ENCODE peak calls at places on chromosomes 4 and X, in five cellular contexts. B, O, G, X and Z are unnamed samples. For H3K36me3, the result is how much of the 10 kb centered on the place peaks cover.

GRCh38 chr4:182881928-182882327 is 35.3 kb downstream of the DCTD start:
- DNase-seq in B (peak), O (no peak), G (no peak), X (no peak), Z (no peak)

GRCh38 chrX:34578237-34578636 is 78.8 kb downstream of the TMEM47 start:
- DNase-seq in B (no peak), O (no peak), G (peak), X (no peak), Z (no peak)

GRCh38 chrX:138986235-138986634 is 274.7 kb upstream of the FGF13 start:
- DNase-seq in B (no peak), O (no peak), G (peak), X (no peak), Z (no peak)

GRCh38 chr4:89055157-89056080 is 1.6 kb downstream of the FAM13A start:
- DNase-seq in B (no peak), O (no peak), G (peak), X (no peak), Z (no peak)

GRCh38 chr4:26275261-26275660 is 45.6 kb upstream of the RBPJ start:
- DNase-seq in B (no peak), O (no peak), G (no peak), X (no peak), Z (no peak)

GRCh38 chrX:113370001-113370400 is 529.4 kb upstream of the AMOT start:
- DNase-seq in B (peak), O (no peak), G (no peak), X (no peak), Z (no peak)

GRCh38 chr4:115945026-115945425 is 831.6 kb upstream of the NDST4 start:
- DNase-seq in B (no peak), O (no peak), G (no peak), X (no peak), Z (no peak)

GRCh38 chr4:87060957-87061356 is 126.1 kb downstream of the AFF1 start:
- DNase-seq in B (no peak), O (no peak), G (peak), X (no peak), Z (no peak)

GRCh38 chrX:69229436-69229835 is 64.2 kb upstream of the PJA1 start:
- DNase-seq in B (no peak), O (peak), G (peak), X (no peak), Z (no peak)

GRCh38 chr4:8427761-8428287 is 12.7 kb downstream of the ACOX3 start:
- DNase-seq in B (no peak), O (no peak), G (peak), X (no peak), Z (peak)

GRCh38 chr4:76732246-76732645 is 165.7 kb downstream of the SOWAHB start:
- DNase-seq in B (no peak), O (no peak), G (no peak), X (no peak), Z (no peak)

GRCh38 chr4:112311516-112311915 is 14.3 kb downstream of the ALPK1 start:
- DNase-seq in B (no peak), O (no peak), G (no peak), X (no peak), Z (no peak)

GRCh38 chr4:11543710-11544109 is 115.0 kb upstream of the HS3ST1 start:
- DNase-seq in B (no peak), O (no peak), G (no peak), X (no peak), Z (no peak)

GRCh38 chr4:128823025-128823661 is 13.6 kb downstream of the JADE1 start:
- DNase-seq in B (no peak), O (no peak), G (peak), X (no peak), Z (no peak)

GRCh38 chr4:3408793-3409330 is 32.9 kb upstream of the HGFAC start:
- DNase-seq in B (peak), O (peak), G (no peak), X (peak), Z (peak)

GRCh38 chr4:3406431-3406830 is 35.3 kb upstream of the HGFAC start:
- DNase-seq in B (no peak), O (peak), G (no peak), X (peak), Z (peak)

GRCh38 chr4:3409571-3410091 is 32.1 kb upstream of the HGFAC start:
- DNase-seq in B (no peak), O (peak), G (no peak), X (peak), Z (no peak)

GRCh38 chr4:3407171-3407771 is 34.5 kb upstream of the HGFAC start:
- DNase-seq in B (no peak), O (peak), G (no peak), X (peak), Z (peak)

DNA sequence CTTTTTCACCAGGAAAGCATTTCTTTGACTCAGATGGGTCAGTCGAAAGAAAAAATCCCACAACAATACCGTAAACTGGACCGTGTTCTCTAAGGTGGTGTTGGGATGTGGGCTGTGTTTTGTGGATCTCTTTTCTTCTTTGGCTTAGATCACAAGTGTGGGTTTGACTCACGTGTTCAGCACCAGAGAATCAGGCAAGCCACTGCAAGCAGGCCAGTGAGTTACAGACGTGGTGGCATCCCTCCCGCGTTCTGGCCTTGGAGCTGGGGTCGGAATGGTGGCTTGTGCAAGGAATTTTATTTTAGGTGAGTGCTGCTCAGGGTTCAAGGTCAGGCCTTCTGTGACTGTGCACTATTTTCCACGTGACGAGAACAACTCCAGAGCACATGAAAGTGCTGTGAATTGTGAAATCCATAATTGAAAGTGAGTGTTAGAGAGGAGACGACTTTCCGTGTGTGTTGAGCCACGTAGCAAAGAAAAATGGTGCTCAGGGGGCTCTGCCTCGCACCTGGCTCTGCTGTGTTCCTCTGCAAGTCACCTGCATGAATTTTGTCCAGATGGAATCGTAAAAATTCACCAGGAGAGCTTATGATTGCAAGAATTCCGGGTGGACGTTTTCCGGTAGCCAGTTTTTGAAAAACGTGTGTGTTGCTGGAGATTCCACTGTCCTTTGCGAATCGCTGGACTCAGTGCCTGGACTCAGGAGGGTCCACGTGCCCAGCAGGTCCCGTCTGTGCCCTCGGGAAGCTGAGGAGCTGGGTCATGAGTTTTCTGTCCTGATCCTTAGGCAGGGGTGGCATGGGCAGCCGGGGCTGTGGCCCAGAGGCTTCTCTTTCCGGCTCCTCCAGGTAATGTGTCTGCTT is 33.6 kb upstream of the HGFAC start:
- DNase-seq in B (no peak), O (peak), G (no peak), X (peak), Z (peak)
- H3K4me3 ChIP-seq in B (no peak), O (no peak), G (no peak), X (no peak), Z (no peak)

DNA sequence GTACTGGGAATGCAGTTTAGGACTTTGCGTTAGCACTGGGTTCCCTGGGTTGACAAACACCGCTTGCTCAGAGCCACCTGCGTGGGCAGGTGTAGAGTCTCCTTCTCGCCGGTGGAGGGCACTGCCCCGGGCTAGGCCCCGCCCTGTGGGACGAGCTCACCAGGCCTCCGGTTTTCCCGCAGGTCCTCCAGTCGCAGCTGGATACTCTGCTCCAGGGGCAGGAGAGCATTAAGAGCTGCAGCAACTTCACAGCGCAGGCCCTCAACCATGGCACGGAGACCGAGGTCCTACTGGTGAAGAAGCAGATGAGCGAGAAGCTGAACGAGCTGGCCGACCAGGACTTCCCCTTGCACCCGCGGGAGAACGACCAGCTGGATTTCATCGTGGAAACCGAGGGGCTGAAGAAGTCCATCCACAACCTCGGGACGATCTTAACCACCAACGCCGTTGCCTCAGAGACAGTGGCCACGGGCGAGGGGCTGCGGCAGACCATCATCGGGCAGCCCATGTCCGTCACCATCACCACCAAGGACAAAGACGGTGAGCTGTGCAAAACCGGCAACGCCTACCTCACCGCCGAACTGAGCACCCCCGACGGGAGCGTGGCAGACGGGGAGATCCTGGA is 49.2 kb upstream of the MND1 start:
- DNase-seq in B (no peak), O (no peak), G (no peak), X (no peak), Z (peak)
- H3K36me3 ChIP-seq in B (half or more), O (under half), G (under half), X (under half), Z (under half)

DNA sequence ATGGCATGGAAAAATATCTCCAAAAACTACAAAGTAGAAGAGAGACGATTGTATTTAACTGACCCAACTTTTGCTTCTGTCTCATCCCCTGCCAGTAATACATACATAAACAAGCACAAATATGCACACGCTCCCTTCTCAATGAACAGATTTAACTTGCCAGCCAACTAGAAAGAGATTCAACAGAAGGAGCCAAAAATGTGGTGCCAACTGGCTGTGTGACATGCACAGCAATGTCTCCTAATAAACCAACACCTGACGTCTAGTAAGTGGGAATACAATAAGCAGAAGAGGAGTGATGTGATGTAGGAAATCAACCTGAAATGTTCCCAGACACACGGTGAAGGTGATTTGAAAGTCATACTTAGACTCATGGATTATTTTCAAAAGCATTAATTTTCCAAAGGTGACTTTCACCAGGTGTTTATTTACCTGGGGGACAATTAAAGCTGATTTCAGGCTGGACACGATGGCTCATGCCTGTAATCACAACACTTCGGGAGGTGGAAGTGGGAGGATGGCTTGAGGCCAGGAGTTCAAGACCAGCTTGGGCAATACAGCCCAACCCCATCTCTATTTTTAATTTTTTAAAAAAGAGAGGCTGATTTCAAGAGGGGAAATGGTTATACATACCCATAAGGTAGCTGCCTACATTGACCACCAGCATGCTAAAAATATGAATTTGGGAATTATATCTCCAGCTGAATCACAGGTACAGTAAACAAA is 33.7 kb downstream of the SH3RF1 start:
- DNase-seq in B (no peak), O (no peak), G (no peak), X (no peak), Z (no peak)
- H3K4me3 ChIP-seq in B (no peak), O (no peak), G (no peak), X (no peak), Z (no peak)

GRCh38 chr4:7061815-7062214 is 6.0 kb downstream of the GRPEL1 start:
- DNase-seq in B (no peak), O (no peak), G (no peak), X (no peak), Z (no peak)

GRCh38 chr4:7055990-7056325 is 11.9 kb downstream of the GRPEL1 start:
- DNase-seq in B (no peak), O (no peak), G (no peak), X (no peak), Z (no peak)

GRCh38 chr4:7060346-7061150 is 7.3 kb downstream of the GRPEL1 start:
- DNase-seq in B (no peak), O (no peak), G (no peak), X (no peak), Z (no peak)

GRCh38 chr4:7059673-7060072 is 8.2 kb downstream of the GRPEL1 start:
- DNase-seq in B (no peak), O (no peak), G (no peak), X (no peak), Z (no peak)

GRCh38 chr4:7058792-7059191 is 9.1 kb downstream of the GRPEL1 start:
- DNase-seq in B (no peak), O (no peak), G (no peak), X (no peak), Z (no peak)
- H3K36me3 ChIP-seq in B (half or more), O (under half), G (half or more), X (under half), Z (under half)

GRCh38 chr4:1706358-1706757 is 5.8 kb downstream of the SLBP start:
- DNase-seq in B (no peak), O (no peak), G (no peak), X (peak), Z (no peak)

GRCh38 chr4:1711055-1711905 is 839 bp downstream of the SLBP start:
- DNase-seq in B (no peak), O (no peak), G (peak), X (peak), Z (no peak)

GRCh38 chr4:1711906-1712215 is 258 bp downstream of the SLBP start:
- DNase-seq in B (no peak), O (no peak), G (peak), X (no peak), Z (no peak)

GRCh38 chr4:1705732-1706131 is 6.4 kb downstream of the SLBP start:
- DNase-seq in B (no peak), O (no peak), G (no peak), X (peak), Z (no peak)

DNA sequence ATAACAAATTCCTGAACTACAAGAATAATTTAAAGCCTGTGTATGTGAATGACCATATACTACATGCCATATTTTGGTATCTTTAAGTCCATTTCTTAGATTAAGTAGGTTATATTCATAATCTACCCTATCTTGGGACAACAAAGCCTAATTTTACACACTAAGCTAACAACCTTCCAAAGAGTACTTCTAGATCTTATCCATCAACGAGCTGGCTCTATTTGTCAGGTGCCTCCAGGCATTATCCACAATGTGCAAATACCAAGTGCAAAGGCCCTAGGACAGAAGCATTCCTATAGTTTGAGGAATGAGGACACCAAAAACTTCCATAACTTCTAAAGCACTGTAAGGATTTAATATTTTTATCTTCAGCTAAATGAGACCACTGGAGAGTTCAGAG is 3.5 kb downstream of the SLBP start:
- DNase-seq in B (no peak), O (no peak), G (no peak), X (no peak), Z (no peak)
- H3K4me3 ChIP-seq in B (no peak), O (no peak), G (no peak), X (no peak), Z (no peak)

GRCh38 chr4:55398966-55399365 is 3.2 kb downstream of the TMEM165 start:
- DNase-seq in B (no peak), O (no peak), G (peak), X (no peak), Z (no peak)
- H3K36me3 ChIP-seq in B (under half), O (under half), G (under half), X (under half), Z (under half)

DNA sequence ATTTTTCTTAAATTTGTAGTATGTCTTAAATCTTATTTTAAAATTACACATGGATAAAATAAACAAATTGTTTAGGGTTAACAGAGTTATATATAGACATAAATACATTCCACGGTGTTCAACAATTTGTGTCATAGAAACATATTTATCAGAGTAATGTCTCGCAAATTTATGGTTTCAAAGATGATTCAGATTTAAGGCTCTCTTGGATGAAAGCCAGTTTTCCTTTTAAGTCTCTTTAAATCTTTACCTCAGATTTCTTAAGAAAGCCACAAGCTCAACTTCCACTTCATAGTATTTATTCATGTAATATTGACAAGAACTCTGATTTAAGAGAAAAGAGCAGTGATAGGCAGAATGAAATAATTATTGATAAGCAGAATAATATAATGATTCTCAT is 1254.8 kb upstream of the ADGRL3 start:
- DNase-seq in B (no peak), O (no peak), G (peak), X (no peak), Z (no peak)
- H3K4me3 ChIP-seq in B (no peak), O (no peak), G (no peak), X (no peak), Z (no peak)

GRCh38 chr4:151133311-151133710 is 33.9 kb downstream of the RPS3A start:
- DNase-seq in B (no peak), O (no peak), G (no peak), X (no peak), Z (no peak)
- H3K36me3 ChIP-seq in B (under half), O (under half), G (under half), X (under half), Z (under half)

DNA sequence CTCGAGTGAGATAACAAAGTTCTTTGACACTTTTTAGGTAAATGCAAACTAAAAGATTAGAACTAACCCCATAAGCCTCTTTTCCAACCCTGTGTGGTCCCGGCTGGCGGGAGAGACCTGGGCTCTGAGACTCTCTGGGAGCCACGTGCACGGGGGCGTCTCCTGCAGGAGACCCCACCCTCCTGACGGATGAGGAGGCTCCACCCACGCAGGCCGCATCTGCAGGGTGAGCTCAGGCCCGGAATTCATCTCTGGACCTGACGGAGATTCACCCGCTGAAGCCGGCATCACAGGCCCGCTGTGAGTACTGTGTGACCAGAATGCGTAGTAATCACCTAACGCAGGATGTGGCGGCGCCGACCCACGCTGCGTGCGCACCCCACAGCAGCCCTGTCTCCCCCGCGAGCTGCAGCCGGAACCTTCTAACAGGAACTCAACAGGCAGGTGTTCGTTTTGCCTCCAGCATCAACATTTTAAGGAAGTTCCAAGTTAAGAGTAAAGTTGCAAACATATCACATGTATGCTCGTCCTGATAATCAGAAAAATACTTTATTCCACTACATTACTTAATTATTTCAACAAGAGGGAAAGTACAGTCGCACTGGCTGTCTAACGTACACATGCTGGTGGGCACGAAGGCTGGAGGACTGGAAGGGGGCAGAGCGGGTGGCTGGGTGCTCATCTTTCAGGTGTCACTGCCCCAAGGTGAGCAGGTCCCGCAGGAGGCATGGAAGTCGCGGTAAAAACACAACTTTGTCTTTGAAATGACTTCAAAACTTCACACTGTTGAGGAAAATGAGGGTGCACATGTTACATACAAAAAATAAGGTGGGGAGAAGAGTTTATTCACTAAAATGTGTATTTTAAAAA is 44.5 kb downstream of the FGFRL1 start:
- DNase-seq in B (peak), O (no peak), G (no peak), X (peak), Z (peak)
- H3K4me3 ChIP-seq in B (no peak), O (no peak), G (no peak), X (no peak), Z (no peak)